ENCODE peak calls at places on chromosomes 6 and 20, in eight cellular contexts. K is NCI-H774; R is activated CD8-positive, alpha-beta memory T cell treated with anti-CD3 and anti-CD28 coated beads, Interleukin-2, amount 10 ng/mL, durations not matched to agents 7 days and 5 days; E is T-helper 2 cell; H is dermis blood vessel endothelial cell; W is CD4-positive, alpha-beta T cell; S is stimulated activated CD8-positive, alpha-beta memory T cell treated with anti-CD3 and anti-CD28 coated beads, Interleukin-7, amount 100 ng/mL, for 4 hours; L is D341Med. B is an unnamed sample.

GRCh38 chr6:15937582-15937981 is 191.3 kb upstream of the MYLIP start:
- DNase-seq in K (no peak), H (no peak), E (no peak), L (no peak), R (no peak), S (no peak), W (no peak), B (no peak)

GRCh38 chr20:54708229-54708628 is 232.8 kb downstream of the DOK5 start:
- DNase-seq in S (no peak), H (no peak), L (no peak), R (no peak), E (no peak), W (no peak), K (no peak), B (no peak)

GRCh38 chr6:94065707-94066337 is 646.5 kb upstream of the EPHA7 start:
- DNase-seq in W (no peak), E (no peak), S (no peak), L (no peak), K (no peak), H (no peak), R (no peak), B (no peak)

GRCh38 chr20:24503352-24503931 is 34.0 kb downstream of the SYNDIG1 start:
- DNase-seq in W (no peak), H (no peak), S (no peak), E (no peak), K (no peak), L (no peak), R (peak; percentile 9), B (no peak)

GRCh38 chr6:134063121-134063965 is 10.9 kb upstream of the SLC2A12 start:
- DNase-seq in L (no peak), H (no peak), E (no peak), W (no peak), R (no peak), S (no peak), K (peak; percentile 39), B (no peak)

GRCh38 chr20:33858666-33859065 is 47.5 kb downstream of the CHMP4B start:
- DNase-seq in S (no peak), E (no peak), K (no peak), L (no peak), W (no peak), H (no peak), R (peak; percentile 51), B (no peak)

GRCh38 chr20:35497320-35497719 is 32.1 kb downstream of the C20orf173 start:
- DNase-seq in E (no peak), R (no peak), H (no peak), W (no peak), K (no peak), S (no peak), L (no peak), B (no peak)

GRCh38 chr6:84615113-84615850 is 149.1 kb downstream of the TBX18 start:
- DNase-seq in S (no peak), K (no peak), L (no peak), E (no peak), R (no peak), H (no peak), W (no peak), B (no peak)

GRCh38 chr6:26215200-26216014 is 128.2 kb downstream of the HFE start:
- DNase-seq in R (peak; percentile 67), E (no peak), K (no peak), S (no peak), H (peak; percentile 40), L (no peak), W (no peak), B (no peak)

GRCh38 chr6:23532227-23532626 is 593.8 kb upstream of the NRSN1 start:
- DNase-seq in R (no peak), W (no peak), H (no peak), K (no peak), E (no peak), L (no peak), S (no peak), B (no peak)

GRCh38 chr6:37653933-37654565 is 43.6 kb downstream of the MDGA1 start:
- DNase-seq in H (peak; percentile 53), S (peak; percentile 43), W (no peak), E (no peak), R (peak; percentile 65), L (peak; percentile 50), K (no peak), B (no peak)

GRCh38 chr6:41732601-41733348 is 2.6 kb downstream of the TFEB start:
- DNase-seq in H (no peak), E (peak; percentile 38), R (peak; percentile 81), S (peak; percentile 56), L (no peak), K (no peak), W (peak; percentile 39), B (no peak)

GRCh38 chr20:63098195-63098810 is 91.5 kb upstream of the BHLHE23 start:
- DNase-seq in E (no peak), R (no peak), L (peak; percentile 9), K (no peak), H (no peak), W (no peak), S (no peak), B (no peak)

GRCh38 chr6:135328136-135328535 is 147.0 kb downstream of the MYB start:
- DNase-seq in S (no peak), R (no peak), K (no peak), H (no peak), E (no peak), L (no peak), W (no peak), B (no peak)

GRCh38 chr20:56273491-56273890 is 25.0 kb downstream of the MC3R start:
- DNase-seq in E (no peak), R (no peak), H (no peak), L (no peak), S (no peak), K (no peak), W (no peak), B (no peak)

GRCh38 chr6:5126214-5126613 is 41.1 kb downstream of the PPP1R3G start:
- DNase-seq in H (no peak), R (no peak), E (no peak), S (no peak), K (no peak), L (no peak), W (no peak), B (no peak)

GRCh38 chr20:32972181-32973076 is 31.8 kb downstream of the SUN5 start:
- DNase-seq in R (peak; percentile 92), E (peak; percentile 78), L (peak; percentile 22), H (peak; percentile 20), K (no peak), W (peak; percentile 76), S (peak; percentile 80), B (no peak)

GRCh38 chr6:95309545-95309944 is 267.8 kb upstream of the MANEA start:
- DNase-seq in R (no peak), S (no peak), W (no peak), L (no peak), E (no peak), H (no peak), K (no peak), B (no peak)

GRCh38 chr6:118963003-118963402 is 28.0 kb upstream of the MCM9 start:
- DNase-seq in W (no peak), R (no peak), K (no peak), H (peak; percentile 19), S (no peak), E (no peak), L (no peak), B (no peak)

GRCh38 chr20:35087355-35087754 is 5.3 kb downstream of the TRPC4AP start:
- DNase-seq in E (no peak), W (no peak), S (no peak), R (no peak), K (no peak), L (no peak), H (no peak), B (no peak)

GRCh38 chr6:44738652-44739141 is 351.2 kb downstream of the CDC5L start:
- DNase-seq in R (no peak), W (no peak), E (no peak), L (no peak), H (no peak), K (no peak), S (no peak), B (no peak)

GRCh38 chr6:146578054-146578453 is 20.7 kb upstream of the ADGB start:
- DNase-seq in K (no peak), H (no peak), L (no peak), W (no peak), E (no peak), S (no peak), R (no peak), B (no peak)

GRCh38 chr6:170152989-170153388 is 137.9 kb downstream of the DLL1 start:
- DNase-seq in H (peak; percentile 71), L (no peak), K (peak; percentile 94), E (no peak), R (no peak), S (no peak), W (no peak), B (peak; percentile 62)

GRCh38 chr6:118586741-118587485 is 38.8 kb downstream of the PLN start:
- DNase-seq in S (no peak), E (no peak), L (no peak), K (no peak), R (no peak), W (no peak), H (no peak), B (no peak)

GRCh38 chr6:122845464-122845863 is 56.4 kb downstream of the SMPDL3A start:
- DNase-seq in K (no peak), H (no peak), E (no peak), W (no peak), S (no peak), R (no peak), L (no peak), B (no peak)

GRCh38 chr6:41176189-41176588 is 13.3 kb upstream of the TREM2 start:
- DNase-seq in R (no peak), E (no peak), L (no peak), K (no peak), S (no peak), H (no peak), W (no peak), B (no peak)

B was measured in neuronal stem cell.